ENCODE peak calls at places on chromosomes 1 and 21, in four cellular contexts. One of them, this sample, is unnamed.

GRCh38 chr1:22383526-22384291 is 67.9 kb upstream of the ZBTB40 start:
- DNase-seq in small intestine: no peak
- DNase-seq in thoracic aorta: no peak
- DNase-seq in Peyer's patch: no peak
- DNase-seq in this sample: no peak

GRCh38 chr1:180927841-180928240 is 15.1 kb downstream of the KIAA1614 start:
- DNase-seq in small intestine: no peak
- DNase-seq in Peyer's patch: no peak
- DNase-seq in thoracic aorta: no peak
- DNase-seq in this sample: peak

GRCh38 chr21:23016617-23017016 is 2018.4 kb downstream of the NCAM2 start:
- DNase-seq in small intestine: no peak
- DNase-seq in Peyer's patch: no peak
- DNase-seq in thoracic aorta: no peak
- DNase-seq in this sample: no peak

GRCh38 chr1:226111109-226111864 is 48.8 kb downstream of the H3-3A start:
- DNase-seq in small intestine: no peak
- DNase-seq in thoracic aorta: no peak
- DNase-seq in Peyer's patch: no peak
- DNase-seq in this sample: no peak

GRCh38 chr1:200526709-200527612 is 93.6 kb downstream of the KIF14 start:
- DNase-seq in thoracic aorta: no peak
- DNase-seq in Peyer's patch: no peak
- DNase-seq in small intestine: no peak
- DNase-seq in this sample: no peak

GRCh38 chr1:66374148-66374547 is 159.8 kb upstream of the SGIP1 start:
- DNase-seq in Peyer's patch: no peak
- DNase-seq in small intestine: no peak
- DNase-seq in thoracic aorta: no peak
- DNase-seq in this sample: no peak

GRCh38 chr1:30744060-30744756 is 13.4 kb downstream of the LAPTM5 start:
- DNase-seq in Peyer's patch: no peak
- DNase-seq in small intestine: peak
- DNase-seq in thoracic aorta: no peak
- DNase-seq in this sample: no peak

GRCh38 chr1:87983841-87984240 is 655.2 kb downstream of the LMO4 start:
- DNase-seq in Peyer's patch: no peak
- DNase-seq in thoracic aorta: no peak
- DNase-seq in small intestine: no peak
- DNase-seq in this sample: no peak

GRCh38 chr1:31591425-31592093 is 15.2 kb downstream of the TINAGL1 start:
- DNase-seq in small intestine: peak
- DNase-seq in thoracic aorta: peak
- DNase-seq in Peyer's patch: peak
- DNase-seq in this sample: no peak

GRCh38 chr1:167456500-167456899 is 61.8 kb downstream of the CD247 start:
- DNase-seq in Peyer's patch: no peak
- DNase-seq in thoracic aorta: no peak
- DNase-seq in small intestine: no peak
- DNase-seq in this sample: no peak

GRCh38 chr1:212669102-212669501 is 30.5 kb downstream of the BATF3 start:
- DNase-seq in thoracic aorta: no peak
- DNase-seq in Peyer's patch: no peak
- DNase-seq in small intestine: no peak
- DNase-seq in this sample: no peak

GRCh38 chr1:36557041-36558000 is 74.6 kb upstream of the CSF3R start:
- DNase-seq in small intestine: no peak
- DNase-seq in Peyer's patch: no peak
- DNase-seq in thoracic aorta: no peak
- DNase-seq in this sample: no peak

GRCh38 chr1:172821609-172822274 is 162.8 kb downstream of the FASLG start:
- DNase-seq in Peyer's patch: no peak
- DNase-seq in small intestine: no peak
- DNase-seq in thoracic aorta: no peak
- DNase-seq in this sample: no peak

GRCh38 chr1:184315254-184315653 is 71.6 kb upstream of the C1orf21 start:
- DNase-seq in thoracic aorta: no peak
- DNase-seq in Peyer's patch: no peak
- DNase-seq in small intestine: no peak
- DNase-seq in this sample: no peak

GRCh38 chr1:177591155-177591554 is 378.7 kb downstream of the SEC16B start:
- DNase-seq in small intestine: no peak
- DNase-seq in Peyer's patch: no peak
- DNase-seq in thoracic aorta: no peak
- DNase-seq in this sample: no peak

GRCh38 chr1:79497193-79497773 is 490.8 kb upstream of the ADGRL4 start:
- DNase-seq in small intestine: peak
- DNase-seq in Peyer's patch: no peak
- DNase-seq in thoracic aorta: no peak
- DNase-seq in this sample: no peak

GRCh38 chr1:16111771-16112557 is 38.5 kb upstream of the FAM131C start:
- DNase-seq in Peyer's patch: peak
- DNase-seq in small intestine: no peak
- DNase-seq in thoracic aorta: no peak
- DNase-seq in this sample: no peak

GRCh38 chr1:213484333-213484732 is 433.3 kb downstream of the RPS6KC1 start:
- DNase-seq in Peyer's patch: no peak
- DNase-seq in small intestine: no peak
- DNase-seq in thoracic aorta: no peak
- DNase-seq in this sample: no peak

GRCh38 chr1:1199141-1199960 is 7.0 kb downstream of the TNFRSF18 start:
- DNase-seq in thoracic aorta: no peak
- DNase-seq in Peyer's patch: no peak
- DNase-seq in small intestine: no peak
- DNase-seq in this sample: no peak

GRCh38 chr1:18972991-18973390 is 16.5 kb upstream of the IFFO2 start:
- DNase-seq in small intestine: no peak
- DNase-seq in Peyer's patch: no peak
- DNase-seq in thoracic aorta: no peak
- DNase-seq in this sample: no peak

GRCh38 chr1:59985901-59986735 is 59.5 kb upstream of the CYP2J2 start:
- DNase-seq in small intestine: no peak
- DNase-seq in thoracic aorta: no peak
- DNase-seq in Peyer's patch: no peak
- DNase-seq in this sample: no peak

GRCh38 chr1:115191691-115192090 is 102.4 kb upstream of the TSPAN2 start:
- DNase-seq in thoracic aorta: no peak
- DNase-seq in small intestine: no peak
- DNase-seq in Peyer's patch: no peak
- DNase-seq in this sample: no peak

GRCh38 chr1:235650341-235651169 is 971 bp upstream of the GNG4 start:
- DNase-seq in Peyer's patch: no peak
- DNase-seq in thoracic aorta: no peak
- DNase-seq in small intestine: peak
- DNase-seq in this sample: peak

GRCh38 chr21:38720074-38720473 is 85.7 kb upstream of the ETS2 start:
- DNase-seq in thoracic aorta: no peak
- DNase-seq in small intestine: no peak
- DNase-seq in Peyer's patch: no peak
- DNase-seq in this sample: no peak

GRCh38 chr1:183365676-183366075 is 52.5 kb downstream of the NMNAT2 start:
- DNase-seq in thoracic aorta: no peak
- DNase-seq in Peyer's patch: no peak
- DNase-seq in small intestine: no peak
- DNase-seq in this sample: no peak

GRCh38 chr1:5977494-5978444 is 14.5 kb downstream of the NPHP4 start:
- DNase-seq in small intestine: no peak
- DNase-seq in Peyer's patch: peak
- DNase-seq in thoracic aorta: no peak
- DNase-seq in this sample: no peak

DNA sequence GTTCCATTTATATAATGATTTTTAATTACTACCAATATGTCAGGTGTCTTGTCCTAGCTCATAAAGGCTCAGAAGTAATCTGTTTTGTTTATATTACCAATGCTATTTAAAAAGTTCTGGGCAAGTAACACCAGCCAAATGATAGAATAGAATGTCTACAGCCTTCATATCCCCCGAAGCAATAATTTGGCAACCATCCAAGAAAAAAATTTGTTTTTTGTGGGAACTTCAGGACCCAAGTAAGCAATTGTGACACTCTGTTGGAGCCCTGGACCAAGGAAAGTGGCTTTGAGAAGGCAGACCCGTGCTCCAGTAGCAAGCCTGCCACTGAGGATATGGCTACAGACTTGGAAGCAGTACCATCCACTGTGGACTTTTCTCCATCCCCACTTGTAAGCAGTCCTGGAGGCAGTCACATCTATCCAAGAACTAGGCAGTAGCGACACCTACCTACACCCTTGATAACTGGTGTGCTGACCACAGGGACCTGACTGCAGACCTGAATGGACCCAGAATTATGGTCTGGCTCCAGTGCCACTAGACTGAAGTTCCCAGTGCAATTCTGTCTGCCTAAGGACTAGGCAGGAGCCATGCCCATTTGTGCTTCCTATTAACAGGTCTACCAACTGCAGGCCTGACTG is 870.7 kb upstream of the ADGRL2 start:
- DNase-seq in thoracic aorta: no peak
- DNase-seq in Peyer's patch: no peak
- DNase-seq in small intestine: no peak
- DNase-seq in this sample: no peak
- H3K4me3 ChIP-seq in thoracic aorta: no peak
- H3K4me3 ChIP-seq in Peyer's patch: no peak
- H3K4me3 ChIP-seq in small intestine: no peak
- H3K4me3 ChIP-seq in this sample: no peak

GRCh38 chr1:228936881-228937280 is 201.6 kb downstream of the RHOU start:
- DNase-seq in Peyer's patch: no peak
- DNase-seq in thoracic aorta: no peak
- DNase-seq in small intestine: no peak
- DNase-seq in this sample: no peak

GRCh38 chr1:228935855-228936727 is 200.8 kb downstream of the RHOU start:
- DNase-seq in small intestine: peak
- DNase-seq in thoracic aorta: no peak
- DNase-seq in Peyer's patch: peak
- DNase-seq in this sample: no peak

GRCh38 chr1:228938248-228938891 is 203.1 kb downstream of the RHOU start:
- DNase-seq in Peyer's patch: no peak
- DNase-seq in thoracic aorta: peak
- DNase-seq in small intestine: peak
- DNase-seq in this sample: peak

GRCh38 chr1:228937851-228938247 is 202.6 kb downstream of the RHOU start:
- DNase-seq in thoracic aorta: no peak
- DNase-seq in Peyer's patch: no peak
- DNase-seq in small intestine: no peak
- DNase-seq in this sample: no peak

GRCh38 chr1:228937351-228937750 is 202.1 kb downstream of the RHOU start:
- DNase-seq in thoracic aorta: no peak
- DNase-seq in small intestine: no peak
- DNase-seq in Peyer's patch: no peak
- DNase-seq in this sample: no peak
- H3K27ac ChIP-seq in thoracic aorta: peak
- H3K27ac ChIP-seq in small intestine: no peak
- H3K27ac ChIP-seq in Peyer's patch: no peak
- H3K27ac ChIP-seq in this sample: no peak

GRCh38 chr1:48916121-48917069 is 139.7 kb upstream of the BEND5 start:
- DNase-seq in Peyer's patch: no peak
- DNase-seq in small intestine: peak
- DNase-seq in thoracic aorta: no peak
- DNase-seq in this sample: peak

GRCh38 chr1:48920741-48921330 is 144.1 kb upstream of the BEND5 start:
- DNase-seq in small intestine: no peak
- DNase-seq in Peyer's patch: no peak
- DNase-seq in thoracic aorta: no peak
- DNase-seq in this sample: no peak

GRCh38 chr1:48917070-48917454 is 140.4 kb upstream of the BEND5 start:
- DNase-seq in thoracic aorta: no peak
- DNase-seq in Peyer's patch: no peak
- DNase-seq in small intestine: no peak
- DNase-seq in this sample: no peak

GRCh38 chr1:48923116-48923515 is 146.4 kb upstream of the BEND5 start:
- DNase-seq in Peyer's patch: no peak
- DNase-seq in thoracic aorta: no peak
- DNase-seq in small intestine: no peak
- DNase-seq in this sample: no peak

DNA sequence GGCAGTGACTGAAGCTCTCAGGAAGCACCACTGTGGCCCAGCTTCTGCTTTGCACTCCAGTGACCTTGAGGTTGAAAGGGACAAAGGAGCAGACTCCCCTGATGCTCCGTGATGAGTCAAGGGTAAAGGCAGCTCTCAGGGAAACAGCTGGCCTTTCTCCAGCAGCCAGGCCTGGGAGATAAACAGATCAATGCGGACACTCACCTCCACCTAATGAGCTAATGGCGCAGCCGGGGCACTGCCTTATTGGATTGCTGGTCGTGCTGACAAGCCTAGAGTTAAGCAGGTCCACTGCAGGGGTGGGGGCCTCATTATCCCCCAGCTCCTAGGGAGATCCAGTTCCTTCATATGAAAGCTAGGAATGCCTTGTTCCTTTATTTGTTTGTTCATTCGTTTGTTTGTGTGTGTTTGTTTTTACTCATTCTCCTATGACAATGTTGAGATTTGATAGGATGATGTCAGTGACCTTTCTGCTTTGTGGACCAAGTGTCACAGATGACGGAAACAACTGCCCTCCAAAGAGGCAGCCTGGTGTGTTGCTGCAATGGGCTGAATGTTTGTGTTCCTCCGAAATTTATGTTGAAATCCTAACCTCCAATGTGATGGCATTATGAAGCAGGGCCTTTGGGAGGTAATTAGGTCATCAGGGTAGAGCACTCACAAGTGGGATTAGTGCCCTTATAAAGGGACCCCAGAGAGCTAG is 141.4 kb upstream of the BEND5 start:
- DNase-seq in small intestine: no peak
- DNase-seq in Peyer's patch: no peak
- DNase-seq in thoracic aorta: no peak
- DNase-seq in this sample: no peak
- H3K4me3 ChIP-seq in small intestine: no peak
- H3K4me3 ChIP-seq in Peyer's patch: no peak
- H3K4me3 ChIP-seq in thoracic aorta: no peak
- H3K4me3 ChIP-seq in this sample: no peak

GRCh38 chr1:201782353-201782752 is 46.6 kb upstream of the IPO9 start:
- DNase-seq in Peyer's patch: no peak
- DNase-seq in small intestine: no peak
- DNase-seq in thoracic aorta: no peak
- DNase-seq in this sample: no peak

GRCh38 chr1:201783572-201783971 is 45.4 kb upstream of the IPO9 start:
- DNase-seq in Peyer's patch: no peak
- DNase-seq in small intestine: no peak
- DNase-seq in thoracic aorta: no peak
- DNase-seq in this sample: no peak

GRCh38 chr1:201786824-201787223 is 42.1 kb upstream of the IPO9 start:
- DNase-seq in Peyer's patch: no peak
- DNase-seq in small intestine: no peak
- DNase-seq in thoracic aorta: peak
- DNase-seq in this sample: no peak

GRCh38 chr1:201783067-201783466 is 45.9 kb upstream of the IPO9 start:
- DNase-seq in Peyer's patch: no peak
- DNase-seq in small intestine: no peak
- DNase-seq in thoracic aorta: no peak
- DNase-seq in this sample: no peak

DNA sequence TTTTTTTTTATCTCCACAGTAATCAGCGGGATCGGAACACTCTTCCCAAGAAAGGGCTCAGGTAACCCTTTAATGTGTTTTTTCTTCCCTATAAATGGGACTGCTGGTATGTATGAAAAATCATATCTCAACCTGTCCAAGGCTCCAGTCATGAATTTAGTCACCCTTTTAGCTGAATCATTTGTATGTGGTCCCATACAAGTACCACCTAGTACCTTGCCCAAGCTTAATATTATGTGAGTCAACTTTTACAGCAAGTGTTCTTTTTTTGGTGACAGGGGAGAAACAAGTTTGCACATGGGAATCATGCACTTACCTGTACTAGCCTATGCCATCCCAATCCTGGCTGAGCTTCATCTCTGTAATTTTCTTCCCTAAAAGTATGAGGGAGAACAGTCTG is 43.7 kb upstream of the IPO9 start:
- DNase-seq in Peyer's patch: no peak
- DNase-seq in thoracic aorta: no peak
- DNase-seq in small intestine: no peak
- DNase-seq in this sample: no peak
- H3K27ac ChIP-seq in Peyer's patch: no peak
- H3K27ac ChIP-seq in thoracic aorta: peak
- H3K27ac ChIP-seq in small intestine: no peak
- H3K27ac ChIP-seq in this sample: no peak

This sample was measured in body of pancreas.